ENCODE peak calls at places on chromosomes 12 and 14, in six cellular contexts. J is neural progenitor cell, P is GM19239, G is T-helper 2 cell, D is smooth muscle cell of the brain vasculature, E is occipital lobe. B is an unnamed sample.

GRCh38 chr14:90093942-90094595 is 32.3 kb downstream of the KCNK13 start:
- DNase-seq in J (no peak), P (no peak), G (no peak), D (no peak), E (no peak), B (no peak)

GRCh38 chr12:41073633-41074576 is 114.2 kb upstream of the PDZRN4 start:
- DNase-seq in J (no peak), P (no peak), G (no peak), D (no peak), E (peak; percentile 15), B (no peak)

GRCh38 chr12:20212658-20213387 is 155.5 kb upstream of the PDE3A start:
- DNase-seq in J (peak; percentile 93), P (no peak), G (no peak), D (peak; percentile 98), E (peak; percentile 73), B (no peak)

GRCh38 chr14:43872752-43873655 is 634.1 kb downstream of the FSCB start:
- DNase-seq in J (peak; percentile 52), P (no peak), G (no peak), D (no peak), E (no peak), B (no peak)

GRCh38 chr12:130925616-130926015 is 28.1 kb upstream of the ADGRD1 start:
- DNase-seq in J (no peak), P (no peak), G (no peak), D (no peak), E (no peak), B (no peak)

GRCh38 chr12:3496964-3497363 is 6.0 kb downstream of the PRMT8 start:
- DNase-seq in J (peak; percentile 40), P (no peak), G (no peak), D (no peak), E (no peak), B (no peak)

GRCh38 chr12:59149995-59150642 is 229.8 kb upstream of the LRIG3 start:
- DNase-seq in J (peak; percentile 91), P (peak; percentile 4), G (no peak), D (no peak), E (no peak), B (no peak)

GRCh38 chr14:23633160-23633701 is 2.9 kb upstream of the DHRS2 start:
- DNase-seq in J (peak; percentile 11), P (no peak), G (no peak), D (no peak), E (no peak), B (no peak)

GRCh38 chr14:99971929-99972747 is 93.1 kb upstream of the EVL start:
- DNase-seq in J (peak; percentile 75), P (no peak), G (no peak), D (no peak), E (no peak), B (no peak)

GRCh38 chr12:5514016-5514415 is 82.1 kb downstream of the NTF3 start:
- DNase-seq in J (no peak), P (no peak), G (no peak), D (no peak), E (no peak), B (no peak)

GRCh38 chr12:114777052-114777451 is 93.1 kb upstream of the TBX3 start:
- DNase-seq in J (no peak), P (no peak), G (no peak), D (no peak), E (no peak), B (no peak)

GRCh38 chr12:132393991-132394949 is 64.9 kb upstream of the GALNT9 start:
- DNase-seq in J (no peak), P (no peak), G (no peak), D (no peak), E (no peak), B (no peak)

GRCh38 chr12:38664661-38665269 is 240.6 kb downstream of the CPNE8 start:
- DNase-seq in J (peak; percentile 44), P (no peak), G (no peak), D (no peak), E (no peak), B (no peak)

GRCh38 chr12:1234073-1234472 is 243.1 kb downstream of the ERC1 start:
- DNase-seq in J (no peak), P (no peak), G (no peak), D (no peak), E (no peak), B (no peak)

GRCh38 chr12:32305163-32305562 is 94.2 kb upstream of the FGD4 start:
- DNase-seq in J (no peak), P (no peak), G (no peak), D (peak; percentile 23), E (no peak), B (no peak)

GRCh38 chr12:98796745-98797144 is 151.7 kb downstream of the APAF1 start:
- DNase-seq in J (no peak), P (no peak), G (no peak), D (no peak), E (no peak), B (no peak)

GRCh38 chr12:9039397-9039977 is 50.1 kb downstream of the KLRG1 start:
- DNase-seq in J (peak; percentile 66), P (peak; percentile 29), G (no peak), D (peak; percentile 7), E (no peak), B (no peak)

GRCh38 chr12:3134126-3134525 is 56.9 kb downstream of the TSPAN9 start:
- DNase-seq in J (no peak), P (no peak), G (no peak), D (no peak), E (no peak), B (no peak)

GRCh38 chr12:57461904-57462306 is 2.3 kb downstream of the GLI1 start:
- DNase-seq in J (no peak), P (no peak), G (no peak), D (no peak), E (no peak), B (no peak)

GRCh38 chr12:4506870-4507269 is 31.8 kb upstream of the RAD51AP1 start:
- DNase-seq in J (no peak), P (no peak), G (no peak), D (no peak), E (no peak), B (no peak)

GRCh38 chr12:51676875-51677274 is 85.8 kb downstream of the SCN8A start:
- DNase-seq in J (no peak), P (no peak), G (no peak), D (no peak), E (no peak), B (no peak)

GRCh38 chr12:21819236-21819635 is 44.7 kb upstream of the KCNJ8 start:
- DNase-seq in J (no peak), P (no peak), G (no peak), D (no peak), E (no peak), B (no peak)

GRCh38 chr12:111454311-111454710 is 48.6 kb downstream of the SH2B3 start:
- DNase-seq in J (no peak), P (no peak), G (no peak), D (no peak), E (no peak), B (no peak)

GRCh38 chr12:47790676-47791350 is 17.8 kb downstream of the SLC48A1 start:
- DNase-seq in J (no peak), P (no peak), G (no peak), D (no peak), E (no peak), B (no peak)

GRCh38 chr14:54976316-54976715 is 50.6 kb downstream of the WDHD1 start:
- DNase-seq in J (no peak), P (no peak), G (no peak), D (peak; percentile 13), E (no peak), B (no peak)

GRCh38 chr14:40989260-40989659 is 617.4 kb upstream of the LRFN5 start:
- DNase-seq in J (no peak), P (no peak), G (no peak), D (no peak), E (no peak), B (no peak)

GRCh38 chr14:34693228-34693939 is 21.0 kb downstream of the CFL2 start:
- DNase-seq in J (peak; percentile 16), P (no peak), G (no peak), D (no peak), E (no peak), B (no peak)

B was measured in anterior cingulate cortex.